ENCODE peak calls at places on chromosome 19, in four cellular contexts. X is skeletal muscle cell, R is memory B cell, J is COR-L47. D is an unnamed sample.

GRCh38 chr19:14090509-14091085 is at the start of gene SAMD1:
- DNase-seq in J (peak), X (peak), R (peak), D (peak)

GRCh38 chr19:46984077-46985010 is 35.3 kb upstream of the NPAS1 start:
- DNase-seq in J (peak), R (no peak), X (peak), D (no peak)

GRCh38 chr19:21593008-21593427 is 87.6 kb downstream of the ZNF429 start:
- DNase-seq in R (no peak), J (no peak), X (no peak), D (no peak)

GRCh38 chr19:16737909-16738308 is 18.3 kb downstream of the NWD1 start:
- DNase-seq in J (peak), R (no peak), X (no peak), D (no peak)

GRCh38 chr19:29947871-29948270 is 5.8 kb downstream of the URI1 start:
- DNase-seq in X (no peak), R (no peak), J (no peak), D (no peak)

GRCh38 chr19:42290523-42291436 is 11.2 kb upstream of the PRR19 start:
- DNase-seq in J (no peak), R (peak), X (no peak), D (no peak)

GRCh38 chr19:18292460-18292809 is 11.0 kb upstream of the JUND start:
- DNase-seq in R (no peak), J (no peak), X (no peak), D (no peak)

GRCh38 chr19:49114630-49115363 is 627 bp downstream of the LIN7B start:
- DNase-seq in R (peak), J (no peak), X (no peak), D (peak)

GRCh38 chr19:18386543-18387251 is 739 bp downstream of the GDF15 start:
- DNase-seq in R (no peak), X (peak), J (no peak), D (no peak)

GRCh38 chr19:42201489-42202289 is 15.8 kb downstream of the DEDD2 start:
- DNase-seq in X (no peak), R (peak), J (no peak), D (no peak)

GRCh38 chr19:16831531-16831930 is 2.3 kb downstream of the SIN3B start:
- DNase-seq in R (no peak), J (no peak), X (no peak), D (no peak)

GRCh38 chr19:35274323-35274722 is 5.6 kb downstream of the USF2 start:
- DNase-seq in R (no peak), J (no peak), X (no peak), D (no peak)

GRCh38 chr19:1393841-1394240 is 7.5 kb downstream of the GAMT start:
- DNase-seq in J (no peak), X (no peak), R (no peak), D (no peak)

GRCh38 chr19:1400281-1401137 is 833 bp downstream of the GAMT start:
- DNase-seq in R (no peak), J (no peak), X (no peak), D (no peak)

GRCh38 chr19:58380037-58380735 is 644 bp downstream of the ZNF837 start:
- DNase-seq in R (no peak), X (no peak), J (no peak), D (no peak)

GRCh38 chr19:872266-872951 is 12.9 kb downstream of the CFD start:
- DNase-seq in J (no peak), R (peak), X (no peak), D (no peak)

GRCh38 chr19:13841339-13842293 is 35.3 kb upstream of the NANOS3 start:
- DNase-seq in R (peak), J (no peak), X (no peak), D (no peak)

GRCh38 chr19:17766543-17767131 is 15.4 kb downstream of the FCHO1 start:
- DNase-seq in R (peak), X (no peak), J (peak), D (peak)

GRCh38 chr19:13978306-13978705 is 26.0 kb downstream of the DCAF15 start:
- DNase-seq in R (no peak), X (no peak), J (peak), D (peak)

GRCh38 chr19:46378268-46378667 is 31.4 kb downstream of the PPP5C start:
- DNase-seq in R (no peak), J (no peak), X (peak), D (no peak)